ENCODE peak calls at places on chromosomes 12 and 14, in four cellular contexts. O, R, W and C are unnamed samples.

GRCh38 chr12:91610561-91610960 is 427.9 kb upstream of the DCN start:
- DNase-seq in O (no peak), R (no peak), W (no peak), C (no peak)

GRCh38 chr14:89813485-89814080 is 140.9 kb downstream of the EFCAB11 start:
- DNase-seq in R (no peak), W (no peak), O (no peak), C (peak)

GRCh38 chr12:49188916-49189367 is at the start of gene TUBA1A:
- DNase-seq in R (peak), O (peak), W (peak), C (peak)

GRCh38 chr14:64253672-64254071 is 40.5 kb downstream of the ESR2 start:
- DNase-seq in R (no peak), W (no peak), O (peak), C (peak)

GRCh38 chr14:74976264-74977113 is 21.1 kb upstream of the PGF start:
- DNase-seq in R (no peak), O (no peak), W (no peak), C (no peak)

GRCh38 chr12:108755481-108755880 is 24.2 kb upstream of the CORO1C start:
- DNase-seq in R (no peak), W (no peak), O (no peak), C (no peak)

GRCh38 chr12:105933671-105934665 is 204.8 kb downstream of the NUAK1 start:
- DNase-seq in W (no peak), O (peak), R (no peak), C (peak)

GRCh38 chr14:101604935-101605767 is 43.9 kb downstream of the DIO3 start:
- DNase-seq in O (no peak), R (no peak), W (no peak), C (no peak)

GRCh38 chr14:96926006-96926405 is 128.8 kb downstream of the VRK1 start:
- DNase-seq in W (no peak), O (no peak), R (no peak), C (no peak)

GRCh38 chr12:108773798-108774788 is 42.8 kb upstream of the CORO1C start:
- DNase-seq in O (peak), W (no peak), R (no peak), C (peak)

GRCh38 chr12:76249501-76249900 is 98.7 kb downstream of the BBS10 start:
- DNase-seq in W (no peak), R (no peak), O (no peak), C (no peak)

GRCh38 chr12:105330938-105331804 is 680 bp downstream of the C12orf75 start:
- DNase-seq in R (no peak), O (no peak), W (peak), C (no peak)

GRCh38 chr12:55019784-55020183 is at the start of gene NEUROD4:
- DNase-seq in R (no peak), W (peak), O (peak), C (peak)

GRCh38 chr14:99479160-99479902 is 1.3 kb downstream of the SETD3 start:
- DNase-seq in O (peak), W (no peak), R (no peak), C (peak)

GRCh38 chr12:571795-572531 is 91.3 kb downstream of the NINJ2 start:
- DNase-seq in W (no peak), R (no peak), O (peak), C (no peak)

GRCh38 chr14:54650331-54651017 is 83.5 kb downstream of the SAMD4A start:
- DNase-seq in O (peak), R (no peak), W (no peak), C (peak)

GRCh38 chr14:24885410-24885913 is 164.5 kb downstream of the STXBP6 start:
- DNase-seq in R (no peak), O (no peak), W (no peak), C (no peak)
- TF ChIP-seq FOS in R (no peak), O (no peak), W (no peak), C (no peak)

DNA sequence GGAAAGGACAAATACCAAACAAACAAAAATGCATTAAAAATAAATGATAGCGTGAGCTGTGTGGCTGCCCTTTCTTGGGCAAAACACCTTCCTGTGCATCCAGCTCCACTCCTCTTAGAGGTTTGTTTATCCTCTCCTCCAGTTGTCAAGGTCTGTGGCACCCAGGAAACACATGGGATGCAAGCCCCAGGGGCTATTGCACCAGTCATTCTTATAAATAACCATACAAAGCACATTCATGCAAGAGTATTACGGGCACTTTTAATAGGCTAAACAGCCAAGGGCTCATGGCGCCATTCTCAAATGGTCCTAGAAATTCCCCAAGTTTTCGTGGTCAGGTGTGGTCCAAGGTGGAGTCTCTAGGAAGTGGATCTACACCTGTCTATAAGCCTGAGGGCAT is 257.0 kb downstream of the DPF3 start:
- DNase-seq in R (no peak), O (no peak), W (no peak), C (no peak)
- TF ChIP-seq FOS in R (no peak), O (no peak), W (no peak), C (no peak)

GRCh38 chr12:5184159-5184558 is 140.5 kb downstream of the KCNA5 start:
- DNase-seq in R (no peak), O (no peak), W (no peak), C (peak)

GRCh38 chr12:5186715-5187114 is 143.0 kb downstream of the KCNA5 start:
- DNase-seq in R (no peak), O (no peak), W (no peak), C (no peak)

GRCh38 chr12:5187136-5187535 is 143.5 kb downstream of the KCNA5 start:
- DNase-seq in W (no peak), R (no peak), O (no peak), C (no peak)

GRCh38 chr12:5188413-5188930 is 144.8 kb downstream of the KCNA5 start:
- DNase-seq in R (no peak), W (no peak), O (no peak), C (no peak)

GRCh38 chr12:5185435-5186069 is 141.9 kb downstream of the KCNA5 start:
- DNase-seq in R (no peak), W (no peak), O (no peak), C (no peak)
- TF ChIP-seq FOS in R (no peak), W (no peak), O (no peak), C (no peak)

DNA sequence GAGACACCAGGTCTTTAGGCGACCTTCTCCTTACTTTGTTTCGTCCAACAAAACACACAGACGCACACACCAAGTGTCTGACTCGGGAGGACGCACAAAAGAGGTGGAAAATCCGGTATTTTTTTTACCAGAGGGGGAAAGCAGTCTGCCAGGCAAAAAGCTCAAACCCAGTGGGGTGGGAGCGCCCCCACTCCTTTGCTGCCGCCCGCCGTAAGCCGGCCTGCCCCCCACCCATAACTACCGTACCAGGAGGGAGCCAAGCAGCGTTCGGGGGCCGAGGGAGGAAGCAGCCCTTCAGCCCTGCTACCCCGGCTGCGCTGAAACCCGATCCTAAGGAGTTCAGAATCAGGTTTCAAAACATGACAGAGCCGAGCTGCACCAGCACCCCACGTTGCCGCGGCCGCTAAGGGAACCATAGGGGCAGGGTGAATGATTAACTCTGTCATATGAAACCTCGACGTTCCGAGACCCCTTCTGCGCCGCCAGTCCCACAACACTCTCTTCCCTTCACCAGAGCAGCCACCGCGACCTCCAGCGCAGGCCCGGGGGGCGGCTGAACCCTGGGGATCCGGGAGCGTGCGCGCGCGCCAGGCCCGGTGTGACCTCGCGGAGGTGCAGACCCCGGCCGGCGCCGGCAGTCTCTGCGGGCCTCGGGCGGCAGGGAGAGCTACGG is 1.9 kb downstream of the SIX4 start:
- DNase-seq in O (peak), R (no peak), W (peak), C (peak)
- TF ChIP-seq FOS in O (no peak), R (no peak), W (no peak), C (no peak)

DNA sequence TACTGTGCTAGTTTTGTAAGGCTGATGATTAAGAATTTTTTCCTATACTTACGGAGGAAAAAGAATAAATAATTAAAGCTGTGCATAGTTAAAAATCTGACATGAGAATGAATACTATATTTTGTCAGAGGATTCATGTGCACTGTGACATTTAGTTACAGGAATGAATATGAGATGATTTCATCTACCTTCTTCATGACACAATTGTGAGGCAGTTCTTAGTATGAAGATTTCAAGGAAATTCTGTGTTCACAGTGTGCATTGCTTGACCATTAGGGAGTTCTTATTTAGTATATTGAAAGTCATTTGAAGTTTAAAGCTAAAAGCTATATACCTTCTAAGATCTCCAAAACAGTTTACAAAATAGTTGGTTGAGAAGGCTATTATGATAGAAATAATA is 70.1 kb downstream of the ATF7IP start:
- DNase-seq in R (no peak), W (no peak), O (no peak), C (no peak)
- TF ChIP-seq FOS in R (no peak), W (no peak), O (no peak), C (no peak)